ENCODE peak calls at places on chromosomes 16 and 17, in eight cellular contexts. P is neural crest cell; F is fibroblast of lung; Z is anterior cingulate cortex; I is stimulated activated CD4-positive, alpha-beta T cell treated with anti-CD3 and anti-CD28 coated beads, Interleukin-2, amount 100 ng/mL, for 24 hours; G is B cell; W is activated naive CD4-positive, alpha-beta T cell treated with anti-CD3 and anti-CD28 coated beads, Interleukin-2, amount 10 ng/mL, durations not matched to agents 7 days and 5 days; A is HFFc6. V is an unnamed sample.

GRCh38 chr17:75501378-75502071 is 13.8 kb downstream of the CASKIN2 start:
- DNase-seq in P (no peak), F (no peak), Z (peak), I (no peak), G (no peak), W (no peak), A (no peak), V (no peak)

GRCh38 chr16:67150833-67151396 is at the start of gene B3GNT9:
- DNase-seq in P (peak), F (peak), Z (peak), I (peak), G (peak), W (peak), A (peak), V (no peak)

GRCh38 chr16:80896778-80897177 is 92.4 kb upstream of the CDYL2 start:
- DNase-seq in P (no peak), F (no peak), Z (no peak), I (no peak), G (no peak), W (no peak), A (no peak), V (no peak)

GRCh38 chr17:43601280-43602050 is 55.3 kb upstream of the ETV4 start:
- DNase-seq in P (no peak), F (peak), Z (no peak), I (no peak), G (no peak), W (no peak), A (no peak), V (no peak)

GRCh38 chr17:44794699-44795413 is 35.2 kb downstream of the GJC1 start:
- DNase-seq in P (no peak), F (peak), Z (no peak), I (no peak), G (no peak), W (no peak), A (peak), V (peak)

GRCh38 chr17:76943781-76944213 is 75.6 kb downstream of the MGAT5B start:
- DNase-seq in P (no peak), F (no peak), Z (no peak), I (no peak), G (no peak), W (no peak), A (no peak), V (no peak)

GRCh38 chr16:69111216-69111615 is 5.8 kb downstream of the HAS3 start:
- DNase-seq in P (no peak), F (no peak), Z (no peak), I (no peak), G (no peak), W (no peak), A (no peak), V (no peak)

GRCh38 chr17:55279203-55279602 is 14.4 kb downstream of the HLF start:
- DNase-seq in P (no peak), F (no peak), Z (no peak), I (no peak), G (no peak), W (no peak), A (no peak), V (no peak)

GRCh38 chr17:37607637-37608368 is 1.4 kb downstream of the SYNRG start:
- DNase-seq in P (no peak), F (no peak), Z (no peak), I (peak), G (peak), W (peak), A (no peak), V (no peak)

GRCh38 chr16:75264531-75264998 is 13.1 kb upstream of the BCAR1 start:
- DNase-seq in P (no peak), F (peak), Z (no peak), I (no peak), G (no peak), W (no peak), A (no peak), V (no peak)

V was measured in trophoblast cell.